ENCODE peak calls at places on chromosomes 7 and 10, in four cellular contexts. Z is mammary epithelial cell, J is HAP-1, L is neuronal stem cell. K is an unnamed sample. For H3K4me1, the result is how much of the 10 kb centered on the place peaks cover.

GRCh38 chr7:117019786-117020604 is 66.7 kb downstream of the ST7 start:
- DNase-seq in J (peak), Z (peak), L (peak), K (no peak)

GRCh38 chr7:91264924-91265681 is 870 bp downstream of the FZD1 start:
- DNase-seq in L (no peak), J (peak), Z (peak), K (no peak)

GRCh38 chr7:26471676-26472075 is 180.0 kb downstream of the SNX10 start:
- DNase-seq in L (no peak), J (no peak), Z (no peak), K (no peak)

GRCh38 chr10:90179696-90180407 is 478.5 kb downstream of the KIF20B start:
- DNase-seq in L (no peak), J (no peak), Z (peak), K (no peak)

GRCh38 chr7:32869716-32870115 is 21.8 kb downstream of the KBTBD2 start:
- DNase-seq in L (no peak), J (no peak), Z (no peak), K (no peak)

GRCh38 chr7:24456526-24457214 is 116.6 kb upstream of the PALS2 start:
- DNase-seq in L (no peak), J (no peak), Z (no peak), K (no peak)

GRCh38 chr7:150927157-150927953 is 50.8 kb downstream of the KCNH2 start:
- DNase-seq in J (no peak), Z (no peak), L (no peak), K (no peak)

GRCh38 chr7:137302075-137302474 is 41.5 kb downstream of the PTN start:
- DNase-seq in J (no peak), Z (no peak), L (no peak), K (no peak)

GRCh38 chr7:70614237-70614984 is 517.5 kb upstream of the GALNT17 start:
- DNase-seq in L (no peak), Z (peak), J (no peak), K (no peak)

GRCh38 chr10:63646491-63646890 is 125.3 kb downstream of the REEP3 start:
- DNase-seq in J (no peak), Z (no peak), L (no peak), K (no peak)

GRCh38 chr10:79082631-79083581 is 14.1 kb downstream of the ZMIZ1 start:
- DNase-seq in Z (no peak), L (no peak), J (no peak), K (no peak)
- H3K4me1 ChIP-seq in Z (half or more), L (under half), J (under half), K (under half)

DNA sequence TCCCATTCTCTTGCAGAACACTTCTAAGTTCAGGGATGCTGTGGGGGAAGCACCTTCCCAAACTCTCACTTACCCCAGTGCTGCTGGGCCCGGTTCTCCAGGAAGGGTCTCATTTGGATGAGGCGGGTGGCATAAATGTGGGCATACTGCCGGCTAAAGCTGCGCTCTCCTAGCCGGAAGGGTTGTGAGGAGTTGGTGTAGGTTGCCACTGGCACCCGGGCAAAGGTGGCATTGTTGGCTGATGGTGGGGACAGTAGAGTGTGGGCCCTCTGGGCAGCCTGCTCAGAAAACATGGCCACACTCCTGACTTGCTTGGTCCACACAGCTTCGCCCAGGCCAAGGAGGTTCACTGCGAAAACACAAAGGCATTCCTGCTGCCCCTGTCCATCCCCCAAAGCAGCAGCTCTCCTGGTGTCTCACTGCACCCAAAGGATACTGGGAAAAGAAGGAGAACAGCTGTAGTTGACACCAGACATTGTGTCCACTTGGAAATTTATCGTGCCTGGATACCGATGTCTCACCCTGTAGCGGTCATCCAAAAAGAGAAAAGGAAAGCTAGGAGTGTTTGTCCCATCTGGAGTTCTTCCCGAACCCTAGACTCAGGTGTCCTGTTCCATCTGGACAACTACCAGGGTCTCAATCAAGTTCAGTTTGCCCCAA is 1.5 kb downstream of the POLD2 start:
- DNase-seq in L (no peak), Z (no peak), J (no peak), K (no peak)
- H3K4me3 ChIP-seq in L (no peak), Z (peak), J (peak), K (no peak)

GRCh38 chr10:86824151-86824550 is 67.7 kb downstream of the BMPR1A start:
- DNase-seq in Z (peak), J (no peak), L (no peak), K (no peak)
- H3K4me1 ChIP-seq in Z (under half), J (under half), L (under half), K (under half)

GRCh38 chr7:45921699-45922519 is 837 bp upstream of the IGFBP3 start:
- DNase-seq in Z (peak), J (no peak), L (peak), K (peak)

GRCh38 chr7:45919947-45920542 is 1.0 kb downstream of the IGFBP3 start:
- DNase-seq in J (no peak), Z (no peak), L (no peak), K (no peak)

GRCh38 chr7:45920543-45921380 is at the start of gene IGFBP3:
- DNase-seq in L (peak), J (no peak), Z (peak), K (no peak)

GRCh38 chr7:45922810-45923209 is 1.7 kb upstream of the IGFBP3 start:
- DNase-seq in J (no peak), Z (no peak), L (no peak), K (no peak)

DNA sequence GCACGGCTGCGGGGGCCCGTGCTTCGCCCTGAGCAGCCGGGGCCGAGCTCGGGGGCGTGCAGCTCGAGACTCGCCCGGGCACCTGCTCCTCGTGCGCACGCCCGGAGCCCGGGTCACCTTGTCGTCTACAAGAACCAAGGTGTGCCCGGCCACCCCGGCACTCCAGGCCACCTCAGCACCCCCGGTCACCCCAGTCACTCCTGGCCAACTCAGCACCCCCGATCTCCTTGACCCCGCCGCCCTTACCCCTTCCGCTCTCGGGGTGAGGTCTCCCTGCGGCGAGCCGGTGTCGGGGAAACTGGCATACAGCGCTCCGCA is 268 bp upstream of the IGFBP3 start:
- DNase-seq in Z (no peak), J (no peak), L (peak), K (no peak)
- H3K4me3 ChIP-seq in Z (peak), J (no peak), L (peak), K (peak)

DNA sequence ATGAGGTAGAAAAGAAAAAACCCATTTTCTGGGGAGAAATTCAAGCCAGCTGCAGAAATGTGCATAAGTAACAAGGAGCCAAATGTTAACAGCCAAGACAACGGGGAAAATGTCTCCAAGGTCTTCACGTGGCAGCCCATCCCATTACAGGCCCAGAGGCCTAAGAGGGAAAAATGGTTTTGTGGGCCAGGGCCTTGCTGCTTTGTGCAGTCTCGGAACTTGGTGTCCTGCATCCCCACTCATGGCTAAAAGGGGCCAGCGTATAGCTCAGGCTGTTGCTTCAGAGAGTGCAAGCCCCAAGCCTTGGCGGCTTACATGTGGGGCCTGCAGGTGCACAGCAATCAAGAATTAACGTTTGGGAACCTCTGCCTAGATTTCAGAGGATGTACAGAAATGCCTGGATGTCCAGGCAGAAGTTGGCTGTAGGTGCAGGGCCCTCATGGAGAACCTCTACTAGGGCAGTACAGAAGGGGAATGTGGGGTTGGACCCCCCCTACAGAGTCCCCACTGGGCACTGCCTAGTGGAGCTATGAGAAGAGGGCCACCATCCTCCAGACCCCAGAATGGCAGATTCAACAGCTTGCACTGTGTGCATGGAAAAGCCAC is 9.0 kb downstream of the ORC5 start:
- DNase-seq in L (no peak), Z (no peak), J (no peak), K (no peak)
- H3K4me1 ChIP-seq in L (under half), Z (under half), J (under half), K (under half)

GRCh38 chr7:129146237-129146979 is 1.9 kb downstream of the TSPAN33 start:
- DNase-seq in Z (no peak), L (no peak), J (no peak), K (no peak)
- H3K4me3 ChIP-seq in Z (no peak), L (no peak), J (no peak), K (no peak)

DNA sequence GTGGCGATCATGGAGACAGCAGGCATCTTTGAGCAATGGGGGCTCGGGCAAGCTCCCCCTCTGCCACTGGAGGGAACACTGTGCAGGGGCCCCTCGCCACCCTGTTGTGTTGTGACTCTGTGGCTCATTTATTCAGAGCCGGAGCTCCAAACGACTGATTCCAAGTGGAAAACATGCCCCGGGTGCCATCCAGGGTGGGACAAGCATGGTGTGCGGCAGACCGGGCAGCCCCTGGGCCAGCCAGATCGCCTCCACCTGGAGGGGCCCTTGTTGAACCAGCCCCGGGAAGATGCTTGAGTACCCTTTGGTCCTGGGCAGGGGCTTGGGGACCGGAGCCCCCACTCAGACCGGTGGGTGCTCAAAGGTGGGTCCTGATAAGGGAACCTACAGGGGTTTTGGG is 61.4 kb downstream of the C10orf143 start:
- DNase-seq in Z (no peak), L (no peak), J (no peak), K (no peak)
- H3K4me1 ChIP-seq in Z (under half), L (under half), J (under half), K (under half)